ENCODE peak calls at places on chromosomes 3 and 15, in four cellular contexts. D is HepG2, B is K562, F is GM12878. O is an unnamed sample.

GRCh38 chr3:132228923-132229322 is 88.3 kb upstream of the ACP3 start:
- DNase-seq in D (no peak), B (no peak), F (no peak), O (no peak)

GRCh38 chr3:152405915-152406802 is 137.4 kb downstream of the MBNL1 start:
- DNase-seq in D (no peak), B (no peak), F (no peak), O (no peak)

GRCh38 chr3:29011441-29011840 is 269.4 kb upstream of the RBMS3 start:
- DNase-seq in D (no peak), B (no peak), F (no peak), O (no peak)

GRCh38 chr15:91865903-91866302 is 12.4 kb downstream of the SLCO3A1 start:
- DNase-seq in D (no peak), B (no peak), F (no peak), O (no peak)

GRCh38 chr3:64460877-64461276 is 226.9 kb downstream of the ADAMTS9 start:
- DNase-seq in D (no peak), B (no peak), F (no peak), O (no peak)

GRCh38 chr3:54530091-54530490 is 397.8 kb downstream of the LRTM1 start:
- DNase-seq in D (no peak), B (no peak), F (no peak), O (no peak)

GRCh38 chr3:189144645-189145044 is 27.1 kb upstream of the TPRG1 start:
- DNase-seq in D (no peak), B (no peak), F (no peak), O (no peak)

GRCh38 chr3:51682079-51682478 is 11.0 kb downstream of the TEX264 start:
- DNase-seq in D (peak; percentile 81), B (peak; percentile 84), F (peak; percentile 81), O (peak; percentile 72)

GRCh38 chr15:48939686-48940085 is 24.0 kb downstream of the SHC4 start:
- DNase-seq in D (no peak), B (no peak), F (no peak), O (no peak)

GRCh38 chr3:149114458-149114857 is 15.0 kb upstream of the HPS3 start:
- DNase-seq in D (no peak), B (no peak), F (no peak), O (no peak)
- TF ChIP-seq NR2C2 in D (no peak), B (no peak), F (no peak), O (no peak)

GRCh38 chr3:123884258-123884831 is at the start of gene MYLK:
- DNase-seq in D (peak; percentile 65), B (peak; percentile 74), F (no peak), O (peak; percentile 95)

GRCh38 chr3:123883111-123883510 is 1.0 kb downstream of the MYLK start:
- DNase-seq in D (no peak), B (no peak), F (no peak), O (no peak)

GRCh38 chr3:123883656-123884257 is 375 bp downstream of the MYLK start:
- DNase-seq in D (no peak), B (no peak), F (no peak), O (peak; percentile 56)

GRCh38 chr3:123880998-123881561 is 3.1 kb downstream of the MYLK start:
- DNase-seq in D (peak; percentile 40), B (no peak), F (no peak), O (peak; percentile 35)

DNA sequence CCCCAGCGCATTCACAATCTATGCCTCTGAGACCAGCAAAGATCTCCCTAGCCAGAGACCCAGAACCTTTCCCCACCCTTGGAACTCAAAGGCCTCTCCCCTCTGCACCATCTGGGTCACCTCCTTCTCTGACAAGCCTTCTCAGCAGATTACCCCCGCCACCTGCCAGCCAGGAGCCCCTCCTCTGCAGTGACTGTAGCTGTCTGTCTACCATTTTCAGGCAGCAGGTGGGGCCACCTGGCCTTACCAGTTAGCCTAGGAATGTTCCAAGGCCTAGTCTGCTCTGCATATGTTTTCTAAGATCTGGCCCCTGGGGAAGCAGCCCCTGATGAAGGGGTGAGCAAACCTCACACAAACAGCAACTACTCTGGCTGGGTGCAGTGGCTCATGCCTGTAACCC is 2.4 kb downstream of the MYLK start:
- DNase-seq in D (no peak), B (no peak), F (no peak), O (peak; percentile 42)
- TF ChIP-seq CREM in D (no peak), B (no peak), F (no peak), O (no peak)

GRCh38 chr3:71583569-71584215 is at the start of gene FOXP1:
- DNase-seq in D (peak; percentile 66), B (peak; percentile 32), F (no peak), O (peak; percentile 70)

GRCh38 chr3:71581451-71581980 is 2.0 kb downstream of the FOXP1 start:
- DNase-seq in D (no peak), B (peak; percentile 6), F (no peak), O (peak; percentile 45)

GRCh38 chr3:71582612-71583568 is 638 bp downstream of the FOXP1 start:
- DNase-seq in D (peak; percentile 75), B (peak; percentile 53), F (no peak), O (peak; percentile 79)

GRCh38 chr3:71580636-71581215 is 2.8 kb downstream of the FOXP1 start:
- DNase-seq in D (no peak), B (no peak), F (no peak), O (no peak)

GRCh38 chr3:71581981-71582611 is 1.4 kb downstream of the FOXP1 start:
- DNase-seq in D (peak; percentile 58), B (peak; percentile 28), F (no peak), O (peak; percentile 74)
- TF ChIP-seq NR2C2 in D (peak; percentile 20), B (no peak), F (no peak), O (no peak)

GRCh38 chr3:141804447-141804777 is 41.2 kb downstream of the GRK7 start:
- DNase-seq in D (no peak), B (no peak), F (peak; percentile 1), O (no peak)
- TF ChIP-seq CREM in D (no peak), B (no peak), F (no peak), O (no peak)

GRCh38 chr3:47856669-47857068 is 53.7 kb downstream of the DHX30 start:
- DNase-seq in D (no peak), B (no peak), F (no peak), O (no peak)
- TF ChIP-seq NR2C2 in D (no peak), B (no peak), F (no peak), O (no peak)

GRCh38 chr15:41494922-41495735 is 1.5 kb downstream of the ITPKA start:
- DNase-seq in D (no peak), B (peak; percentile 59), F (no peak), O (peak; percentile 54)

GRCh38 chr15:41493205-41493901 is at the start of gene ITPKA:
- DNase-seq in D (peak; percentile 88), B (peak; percentile 91), F (peak; percentile 30), O (peak; percentile 80)

GRCh38 chr15:41493902-41494189 is 172 bp downstream of the ITPKA start:
- DNase-seq in D (no peak), B (no peak), F (no peak), O (no peak)

GRCh38 chr15:41494190-41494921 is 682 bp downstream of the ITPKA start:
- DNase-seq in D (peak; percentile 73), B (peak; percentile 68), F (no peak), O (peak; percentile 67)

DNA sequence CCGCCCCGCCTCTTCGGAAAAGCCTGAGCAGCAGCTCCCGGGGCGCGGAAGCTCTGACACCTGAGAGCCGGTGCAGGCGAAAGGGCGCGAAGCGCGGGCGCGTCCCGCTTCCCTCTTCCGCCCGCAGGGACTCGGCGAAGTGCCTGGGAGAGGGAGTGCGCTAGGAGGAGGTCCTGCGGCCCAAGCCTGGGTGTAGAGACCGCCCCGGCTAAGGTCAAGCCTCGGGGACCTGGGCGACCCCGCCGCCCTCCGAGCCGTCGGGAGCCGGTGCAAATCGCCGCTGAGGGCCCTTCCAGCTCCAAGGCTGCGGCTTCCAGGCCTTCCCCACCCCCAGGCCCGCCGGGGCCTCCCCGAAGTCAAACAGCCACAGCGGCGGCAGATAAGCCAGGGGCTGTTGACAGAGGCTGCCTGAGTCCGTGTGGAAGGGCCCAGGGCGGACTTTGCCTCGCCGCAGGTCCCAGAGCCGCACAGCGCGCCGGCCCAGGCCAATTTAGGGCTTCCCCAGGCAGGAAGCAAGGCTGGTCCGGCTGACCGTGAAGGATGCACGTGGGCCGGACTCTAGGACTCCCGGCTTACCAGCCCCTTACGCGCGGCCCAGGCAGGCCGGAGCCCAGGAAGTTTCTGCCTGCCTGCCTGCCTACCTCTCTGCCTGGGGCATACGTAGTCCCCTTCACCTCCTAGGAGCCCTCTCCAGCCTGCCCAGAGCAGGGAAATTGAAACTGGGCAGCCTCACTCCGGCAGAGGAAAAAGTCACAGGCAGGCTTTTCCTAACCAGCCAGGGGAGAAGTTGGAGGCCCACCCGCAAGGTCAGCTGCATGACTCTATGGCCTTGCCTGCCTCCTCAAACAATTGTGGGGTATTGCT is 2.3 kb downstream of the ITPKA start:
- DNase-seq in D (peak; percentile 83), B (peak; percentile 88), F (no peak), O (peak; percentile 67)
- TF ChIP-seq CREM in D (peak; percentile 40), B (no peak), F (no peak), O (peak; percentile 61)

GRCh38 chr3:24591661-24592555 is 97.3 kb upstream of the THRB start:
- DNase-seq in D (no peak), B (no peak), F (no peak), O (no peak)
- TF ChIP-seq NR2C2 in D (no peak), B (no peak), F (no peak), O (no peak)

DNA sequence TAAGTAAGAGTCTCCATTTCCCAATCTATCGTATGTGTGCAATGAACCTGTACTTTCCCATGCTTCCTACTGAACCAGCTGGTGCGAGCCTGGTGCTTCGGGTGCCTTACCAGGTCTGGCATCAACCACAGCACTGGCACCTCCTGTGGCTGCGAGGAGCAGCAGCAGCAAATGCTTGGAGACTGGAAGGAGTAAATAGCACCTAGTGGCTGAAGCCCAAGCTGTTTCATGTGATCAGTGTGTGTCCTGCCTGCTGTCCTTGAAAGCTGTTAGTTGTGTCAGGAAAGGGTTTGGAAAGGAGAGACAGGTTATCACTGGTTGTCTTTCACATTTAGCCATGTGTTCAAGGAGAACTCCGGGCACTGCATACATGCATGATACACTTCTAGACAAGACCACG is 31.8 kb downstream of the PCOLCE2 start:
- DNase-seq in D (peak; percentile 57), B (no peak), F (no peak), O (peak; percentile 56)
- TF ChIP-seq CREM in D (no peak), B (no peak), F (no peak), O (no peak)

GRCh38 chr15:92882697-92883642 is 17.2 kb upstream of the CHD2 start:
- DNase-seq in D (no peak), B (no peak), F (no peak), O (peak; percentile 30)
- TF ChIP-seq NR2C2 in D (no peak), B (no peak), F (no peak), O (no peak)

GRCh38 chr3:157794771-157795170 is 291.6 kb upstream of the VEPH1 start:
- DNase-seq in D (no peak), B (no peak), F (no peak), O (no peak)
- TF ChIP-seq CREM in D (no peak), B (no peak), F (no peak), O (no peak)

O was measured in WTC11.